ENCODE peak calls at places on chromosomes 11 and 22, in six cellular contexts. One of them, this sample, is unnamed.

GRCh38 chr11:120931057-120931779 is 92.7 kb upstream of the TBCEL start:
- DNase-seq in EL: no peak
- DNase-seq in ureter: no peak
- DNase-seq in stimulated activated CD4-positive, alpha-beta T cell treated with anti-CD3 and anti-CD28 coated beads, Interleukin-12 subunit alpha, Interleukin-12 subunit beta, amount 100 ng/mL, for 24 hours: no peak
- DNase-seq in WTC11: no peak
- DNase-seq in mesothelial cell of epicardium: no peak
- DNase-seq in this sample: no peak

GRCh38 chr11:121575250-121575962 is 122.6 kb upstream of the SORL1-AS1 start:
- DNase-seq in WTC11: no peak
- DNase-seq in EL: peak
- DNase-seq in mesothelial cell of epicardium: no peak
- DNase-seq in stimulated activated CD4-positive, alpha-beta T cell treated with anti-CD3 and anti-CD28 coated beads, Interleukin-12 subunit alpha, Interleukin-12 subunit beta, amount 100 ng/mL, for 24 hours: no peak
- DNase-seq in ureter: peak
- DNase-seq in this sample: no peak

GRCh38 chr22:29336751-29337490 is 21.4 kb upstream of the RASL10A start:
- DNase-seq in mesothelial cell of epicardium: no peak
- DNase-seq in WTC11: no peak
- DNase-seq in stimulated activated CD4-positive, alpha-beta T cell treated with anti-CD3 and anti-CD28 coated beads, Interleukin-12 subunit alpha, Interleukin-12 subunit beta, amount 100 ng/mL, for 24 hours: no peak
- DNase-seq in EL: no peak
- DNase-seq in ureter: no peak
- DNase-seq in this sample: no peak

GRCh38 chr11:3129591-3130268 is 35.4 kb downstream of the OSBPL5 start:
- DNase-seq in WTC11: peak
- DNase-seq in EL: no peak
- DNase-seq in mesothelial cell of epicardium: peak
- DNase-seq in stimulated activated CD4-positive, alpha-beta T cell treated with anti-CD3 and anti-CD28 coated beads, Interleukin-12 subunit alpha, Interleukin-12 subunit beta, amount 100 ng/mL, for 24 hours: no peak
- DNase-seq in ureter: no peak
- DNase-seq in this sample: no peak

GRCh38 chr11:9092846-9093778 is 1.7 kb upstream of the SCUBE2 start:
- DNase-seq in WTC11: no peak
- DNase-seq in EL: no peak
- DNase-seq in mesothelial cell of epicardium: no peak
- DNase-seq in ureter: no peak
- DNase-seq in stimulated activated CD4-positive, alpha-beta T cell treated with anti-CD3 and anti-CD28 coated beads, Interleukin-12 subunit alpha, Interleukin-12 subunit beta, amount 100 ng/mL, for 24 hours: no peak
- DNase-seq in this sample: peak

GRCh38 chr11:133656100-133656635 is 123.9 kb upstream of the OPCML start:
- DNase-seq in EL: no peak
- DNase-seq in WTC11: no peak
- DNase-seq in ureter: no peak
- DNase-seq in mesothelial cell of epicardium: no peak
- DNase-seq in stimulated activated CD4-positive, alpha-beta T cell treated with anti-CD3 and anti-CD28 coated beads, Interleukin-12 subunit alpha, Interleukin-12 subunit beta, amount 100 ng/mL, for 24 hours: no peak
- DNase-seq in this sample: no peak

GRCh38 chr11:126186708-126187481 is 24.6 kb downstream of the RPUSD4 start:
- DNase-seq in mesothelial cell of epicardium: no peak
- DNase-seq in WTC11: peak
- DNase-seq in ureter: no peak
- DNase-seq in stimulated activated CD4-positive, alpha-beta T cell treated with anti-CD3 and anti-CD28 coated beads, Interleukin-12 subunit alpha, Interleukin-12 subunit beta, amount 100 ng/mL, for 24 hours: no peak
- DNase-seq in EL: no peak
- DNase-seq in this sample: no peak

GRCh38 chr11:32032478-32032877 is 58.4 kb upstream of the RCN1 start:
- DNase-seq in EL: peak
- DNase-seq in mesothelial cell of epicardium: no peak
- DNase-seq in stimulated activated CD4-positive, alpha-beta T cell treated with anti-CD3 and anti-CD28 coated beads, Interleukin-12 subunit alpha, Interleukin-12 subunit beta, amount 100 ng/mL, for 24 hours: no peak
- DNase-seq in ureter: no peak
- DNase-seq in WTC11: no peak
- DNase-seq in this sample: peak

GRCh38 chr11:23226331-23226909 is 366.1 kb upstream of the CCDC179 start:
- DNase-seq in stimulated activated CD4-positive, alpha-beta T cell treated with anti-CD3 and anti-CD28 coated beads, Interleukin-12 subunit alpha, Interleukin-12 subunit beta, amount 100 ng/mL, for 24 hours: no peak
- DNase-seq in mesothelial cell of epicardium: no peak
- DNase-seq in ureter: no peak
- DNase-seq in EL: no peak
- DNase-seq in WTC11: no peak
- DNase-seq in this sample: no peak

GRCh38 chr11:44943696-44944095 is 7.0 kb downstream of the TP53I11 start:
- DNase-seq in mesothelial cell of epicardium: no peak
- DNase-seq in ureter: no peak
- DNase-seq in WTC11: no peak
- DNase-seq in stimulated activated CD4-positive, alpha-beta T cell treated with anti-CD3 and anti-CD28 coated beads, Interleukin-12 subunit alpha, Interleukin-12 subunit beta, amount 100 ng/mL, for 24 hours: no peak
- DNase-seq in EL: no peak
- DNase-seq in this sample: no peak

GRCh38 chr22:40499187-40499753 is 128.9 kb downstream of the SGSM3 start:
- DNase-seq in mesothelial cell of epicardium: no peak
- DNase-seq in WTC11: no peak
- DNase-seq in EL: peak
- DNase-seq in ureter: no peak
- DNase-seq in stimulated activated CD4-positive, alpha-beta T cell treated with anti-CD3 and anti-CD28 coated beads, Interleukin-12 subunit alpha, Interleukin-12 subunit beta, amount 100 ng/mL, for 24 hours: no peak
- DNase-seq in this sample: peak